ENCODE peak calls at places on chromosomes 11 and 22, in nine cellular contexts. C is heart left ventricle, O is HCT116, N is spleen, M is ovary, D is suprapubic skin, L is vagina, A is HepG2, X is right lobe of liver. W is an unnamed sample.

GRCh38 chr11:77656362-77656761 is 18.8 kb upstream of the CLNS1A start:
- DNase-seq in C (no peak), O (no peak), N (no peak), M (no peak), D (no peak), L (no peak), A (peak), X (no peak), W (no peak)

GRCh38 chr11:79362821-79363220 is 78.0 kb downstream of the TENM4 start:
- DNase-seq in C (no peak), O (no peak), N (no peak), M (no peak), D (no peak), L (no peak), A (no peak), X (no peak), W (no peak)

GRCh38 chr11:7208391-7208790 is 43.3 kb upstream of the SYT9 start:
- DNase-seq in C (no peak), O (no peak), N (no peak), M (no peak), D (no peak), L (no peak), A (no peak), X (no peak), W (no peak)

GRCh38 chr11:76408171-76408965 is 27.2 kb downstream of the GVQW3 start:
- DNase-seq in C (no peak), O (no peak), N (no peak), M (no peak), D (no peak), L (no peak), A (no peak), X (no peak), W (no peak)

GRCh38 chr11:90134420-90135003 is at the start of gene NAALAD2:
- DNase-seq in C (peak), O (no peak), N (peak), M (peak), D (peak), L (no peak), A (peak), X (peak), W (no peak)

GRCh38 chr11:35288817-35289541 is 130.4 kb downstream of the SLC1A2 start:
- DNase-seq in C (no peak), O (no peak), N (no peak), M (no peak), D (no peak), L (no peak), A (no peak), X (no peak), W (peak)

GRCh38 chr11:44979536-44980399 is 29.1 kb upstream of the TP53I11 start:
- DNase-seq in C (no peak), O (peak), N (peak), M (no peak), D (no peak), L (no peak), A (no peak), X (peak), W (no peak)

GRCh38 chr11:33454264-33454663 is 197.1 kb downstream of the HIPK3 start:
- DNase-seq in C (no peak), O (no peak), N (no peak), M (no peak), D (no peak), L (no peak), A (no peak), X (no peak), W (no peak)

GRCh38 chr11:65132988-65133700 is 1.2 kb downstream of the SYVN1 start:
- DNase-seq in C (no peak), O (peak), N (peak), M (peak), D (no peak), L (no peak), A (peak), X (peak), W (no peak)

GRCh38 chr11:47593934-47594855 is at the start of gene C1QTNF4:
- DNase-seq in C (no peak), O (no peak), N (peak), M (no peak), D (no peak), L (no peak), A (no peak), X (no peak), W (no peak)

GRCh38 chr22:19576460-19577421 is 52.5 kb upstream of the CLDN5 start:
- DNase-seq in C (no peak), O (no peak), N (no peak), M (no peak), D (no peak), L (no peak), A (no peak), X (no peak), W (peak)

GRCh38 chr11:72470386-72470785 is 36.1 kb upstream of the CLPB start:
- DNase-seq in C (no peak), O (no peak), N (no peak), M (no peak), D (no peak), L (no peak), A (no peak), X (no peak), W (no peak)

GRCh38 chr11:116725434-116726221 is 47.2 kb downstream of the BUD13 start:
- DNase-seq in C (no peak), O (no peak), N (peak), M (no peak), D (no peak), L (no peak), A (no peak), X (peak), W (peak)

GRCh38 chr11:76791861-76792260 is 8.7 kb downstream of the TSKU start:
- DNase-seq in C (no peak), O (no peak), N (peak), M (no peak), D (peak), L (peak), A (peak), X (no peak), W (no peak)

GRCh38 chr11:47345890-47346563 is 6.5 kb downstream of the MYBPC3 start:
- DNase-seq in C (peak), O (no peak), N (no peak), M (no peak), D (no peak), L (no peak), A (no peak), X (no peak), W (no peak)

GRCh38 chr11:80632691-80633090 is 1191.9 kb upstream of the TENM4 start:
- DNase-seq in C (no peak), O (no peak), N (no peak), M (no peak), D (no peak), L (no peak), A (no peak), X (no peak), W (no peak)

GRCh38 chr11:58965246-58965985 is 26.1 kb downstream of the GLYATL1 start:
- DNase-seq in C (no peak), O (no peak), N (no peak), M (no peak), D (no peak), L (no peak), A (no peak), X (no peak), W (no peak)

GRCh38 chr11:19234428-19234827 is 6.3 kb downstream of the E2F8 start:
- DNase-seq in C (no peak), O (no peak), N (no peak), M (no peak), D (no peak), L (no peak), A (no peak), X (no peak), W (no peak)
- TF ChIP-seq POLR2A in C (no peak), O (no peak), N (no peak), M (no peak), D (no peak), L (no peak), A (no peak), X (no peak), W (no peak)

GRCh38 chr22:36125994-36126531 is 34.5 kb downstream of the APOL3 start:
- DNase-seq in C (no peak), O (no peak), N (no peak), M (no peak), D (no peak), L (no peak), A (no peak), X (no peak), W (no peak)

GRCh38 chr22:36125434-36125833 is 35.1 kb downstream of the APOL3 start:
- DNase-seq in C (no peak), O (no peak), N (no peak), M (no peak), D (no peak), L (no peak), A (peak), X (no peak), W (no peak)

DNA sequence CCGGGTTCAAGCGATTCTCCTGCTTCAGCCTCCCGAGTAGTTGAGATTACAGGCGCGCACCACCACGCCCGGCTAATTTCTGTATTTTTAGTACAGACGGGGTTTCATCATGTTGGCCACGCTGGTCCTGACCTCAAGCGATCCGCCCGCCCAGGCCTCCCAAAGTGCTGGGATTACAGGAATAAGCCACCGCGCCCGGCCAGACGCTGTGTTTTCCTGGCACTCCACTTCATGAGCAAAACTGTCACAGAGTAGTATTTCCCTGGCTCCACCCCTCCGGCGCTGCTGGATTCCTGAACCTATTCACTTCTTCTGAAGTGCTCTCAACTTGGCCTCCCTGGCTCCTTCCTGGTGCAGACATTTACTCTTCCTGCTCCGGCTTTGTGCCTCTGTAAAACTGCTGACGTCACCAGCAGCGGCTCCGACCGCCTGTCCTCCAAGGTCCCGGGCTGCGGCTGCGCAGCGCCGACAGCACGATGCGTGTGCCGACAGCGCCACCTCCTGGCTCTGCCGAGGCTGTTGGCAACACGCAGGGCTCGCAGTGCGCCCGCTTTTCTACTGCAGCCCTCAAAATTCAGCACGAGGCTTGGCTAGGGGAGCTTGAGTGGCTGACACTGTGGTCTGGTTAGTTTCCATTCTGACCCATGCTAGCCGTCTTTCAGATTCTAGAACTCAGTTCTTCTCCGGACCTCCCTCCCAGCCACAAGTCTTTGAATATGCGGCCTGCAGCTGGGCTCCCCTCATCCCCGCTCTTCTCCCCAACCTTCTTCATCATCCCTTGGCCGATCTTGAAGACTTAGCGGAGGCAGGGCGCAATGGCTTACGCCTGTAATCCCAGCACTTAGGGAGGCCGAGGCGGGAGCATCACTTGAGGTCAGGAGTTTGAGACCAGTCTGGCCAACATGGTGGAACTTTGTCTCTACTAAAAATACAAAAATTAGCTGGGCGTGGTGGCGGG is 36.6 kb downstream of the APOL3 start:
- DNase-seq in C (peak), O (peak), N (peak), M (peak), D (peak), L (peak), A (peak), X (peak), W (peak)
- TF ChIP-seq POLR2A in C (no peak), O (peak), N (no peak), M (peak), D (no peak), L (no peak), A (peak), X (peak), W (no peak)

GRCh38 chr22:49541451-49542230 is 286.0 kb downstream of the BRD1 start:
- DNase-seq in C (no peak), O (no peak), N (peak), M (no peak), D (peak), L (no peak), A (no peak), X (no peak), W (no peak)
- TF ChIP-seq POLR2A in C (no peak), O (no peak), N (no peak), M (no peak), D (no peak), L (no peak), A (no peak), X (no peak), W (no peak)

DNA sequence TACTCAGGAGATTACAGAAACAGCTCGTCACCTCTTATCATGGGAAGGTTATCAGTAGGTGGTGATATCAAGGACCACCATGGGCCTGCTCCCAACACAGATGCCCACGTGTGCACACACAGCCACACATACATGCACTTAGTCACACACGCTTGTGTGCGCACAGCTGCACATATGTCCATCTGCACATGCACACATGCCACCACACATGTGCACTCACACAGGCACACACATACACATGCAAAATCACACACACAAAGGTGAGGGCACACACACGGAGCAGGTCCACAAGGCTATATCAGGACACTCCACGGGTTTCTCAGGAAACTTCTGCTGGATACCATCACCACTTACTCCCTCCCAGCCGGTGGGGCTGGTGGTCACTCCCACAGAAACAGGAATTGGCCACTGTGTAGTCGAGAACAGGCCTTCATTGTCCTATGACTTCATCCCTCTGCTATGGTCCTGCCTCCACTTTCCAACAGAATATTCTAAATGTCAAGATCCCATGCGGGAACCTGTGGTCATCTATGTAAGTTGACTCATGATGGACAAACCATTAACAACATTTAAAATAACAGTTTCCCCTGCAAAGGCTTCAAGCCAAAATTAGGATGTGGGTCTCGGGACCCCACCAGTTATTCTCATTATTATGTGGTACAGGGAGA is 2.2 kb downstream of the C11orf24 start:
- DNase-seq in C (no peak), O (no peak), N (no peak), M (no peak), D (no peak), L (no peak), A (peak), X (no peak), W (peak)
- TF ChIP-seq POLR2A in C (no peak), O (no peak), N (no peak), M (no peak), D (no peak), L (no peak), A (no peak), X (no peak), W (no peak)